ENCODE peak calls at places on chromosomes 1 and 21, in six cellular contexts. L is ACHN, Z is H54, R is EL, M is kidney glomerular epithelial cell, P is NCI-H1417. T is an unnamed sample.

GRCh38 chr21:23886828-23887708 is 1720.2 kb downstream of the MRPL39 start:
- DNase-seq in P (no peak), M (no peak), R (no peak), Z (no peak), L (no peak), T (no peak)

GRCh38 chr1:218823291-218823900 is 350.3 kb upstream of the LYPLAL1 start:
- DNase-seq in L (peak; percentile 99), Z (no peak), M (peak; percentile 99), R (peak; percentile 88), P (no peak), T (peak; percentile 9)

GRCh38 chr21:35191128-35191527 is 142.0 kb upstream of the RUNX1 start:
- DNase-seq in M (no peak), L (no peak), P (no peak), R (no peak), Z (no peak), T (no peak)

GRCh38 chr21:29181799-29182470 is 51.5 kb downstream of the MAP3K7CL start:
- DNase-seq in Z (peak; percentile 35), P (no peak), M (peak; percentile 77), R (peak; percentile 87), L (peak; percentile 74), T (peak; percentile 65)

GRCh38 chr1:76070538-76070937 is 4.0 kb upstream of the ST6GALNAC3 start:
- DNase-seq in Z (no peak), R (peak; percentile 42), L (no peak), M (no peak), P (no peak), T (no peak)

GRCh38 chr1:155026588-155026987 is 7.0 kb downstream of the DCST2 start:
- DNase-seq in P (no peak), Z (peak; percentile 82), L (peak; percentile 46), R (peak; percentile 65), M (no peak), T (no peak)

GRCh38 chr1:229991104-229991513 is 75.9 kb upstream of the GALNT2 start:
- DNase-seq in M (no peak), P (no peak), R (no peak), Z (no peak), L (no peak), T (no peak)

GRCh38 chr1:32695098-32695904 is 7.3 kb downstream of the SYNC start:
- DNase-seq in Z (no peak), R (peak; percentile 91), L (no peak), P (no peak), M (no peak), T (peak; percentile 67)

GRCh38 chr1:230074270-230074669 is 7.2 kb downstream of the GALNT2 start:
- DNase-seq in M (no peak), R (no peak), P (no peak), L (no peak), Z (no peak), T (no peak)

GRCh38 chr1:207414606-207415108 is 39.5 kb upstream of the CR2 start:
- DNase-seq in L (no peak), R (no peak), Z (no peak), M (no peak), P (no peak), T (no peak)

GRCh38 chr1:204426035-204426436 is 14.4 kb upstream of the PPP1R15B start:
- DNase-seq in L (peak; percentile 83), M (peak; percentile 67), R (peak; percentile 80), Z (peak; percentile 40), P (no peak), T (no peak)

GRCh38 chr1:2257245-2257627 is 29.1 kb downstream of the SKI start:
- DNase-seq in M (no peak), L (no peak), R (no peak), P (no peak), Z (no peak), T (no peak)

GRCh38 chr1:69246721-69247120 is 321.0 kb upstream of the LRRC7 start:
- DNase-seq in R (no peak), Z (no peak), M (no peak), L (no peak), P (peak; percentile 31), T (no peak)

GRCh38 chr1:11355594-11356467 is 82.8 kb downstream of the UBIAD1 start:
- DNase-seq in Z (no peak), L (no peak), R (no peak), P (peak; percentile 99), M (no peak), T (no peak)

GRCh38 chr1:1033009-1033587 is 13.2 kb downstream of the AGRN start:
- DNase-seq in L (no peak), Z (no peak), P (peak; percentile 95), R (peak; percentile 42), M (peak; percentile 11), T (no peak)

GRCh38 chr21:29613877-29614276 is 315.2 kb downstream of the BACH1 start:
- DNase-seq in R (no peak), Z (no peak), M (no peak), L (no peak), P (no peak), T (no peak)

GRCh38 chr1:151399890-151400235 is 490 bp downstream of the PSMB4 start:
- DNase-seq in R (peak; percentile 36), Z (peak; percentile 35), L (peak; percentile 37), P (peak; percentile 72), M (peak; percentile 2), T (no peak)

GRCh38 chr1:51708911-51709760 is 92.2 kb downstream of the OSBPL9 start:
- DNase-seq in L (no peak), R (no peak), P (no peak), Z (no peak), M (no peak), T (no peak)